ENCODE peak calls at places on chromosomes 5 and 9, in six cellular contexts. E is A673, A is PC-9, P is GM23338, V is BJ, F is GM06990. Y is an unnamed sample.

GRCh38 chr5:144547098-144547499 is 376.4 kb downstream of the KCTD16 start:
- DNase-seq in E (no peak), A (no peak), P (no peak), V (no peak), F (no peak), Y (no peak)

GRCh38 chr5:61659221-61659696 is 327.2 kb downstream of the ZSWIM6 start:
- DNase-seq in E (no peak), A (no peak), P (peak; percentile 89), V (no peak), F (no peak), Y (no peak)

GRCh38 chr5:157566902-157567489 is 8.6 kb downstream of the ADAM19 start:
- DNase-seq in E (no peak), A (no peak), P (no peak), V (no peak), F (no peak), Y (no peak)

GRCh38 chr9:98523231-98523901 is 185.4 kb downstream of the GABBR2 start:
- DNase-seq in E (no peak), A (no peak), P (peak; percentile 64), V (no peak), F (no peak), Y (no peak)

GRCh38 chr5:33074548-33074947 is 363.4 kb downstream of the NPR3 start:
- DNase-seq in E (no peak), A (no peak), P (no peak), V (no peak), F (no peak), Y (no peak)

GRCh38 chr9:98391884-98392283 is 136.4 kb upstream of the TBC1D2 start:
- DNase-seq in E (no peak), A (no peak), P (no peak), V (no peak), F (no peak), Y (no peak)

GRCh38 chr9:16010221-16010620 is 457.4 kb downstream of the CCDC171 start:
- DNase-seq in E (no peak), A (no peak), P (no peak), V (no peak), F (no peak), Y (no peak)

GRCh38 chr5:97141539-97141938 is 872 bp downstream of the LIX1 start:
- DNase-seq in E (no peak), A (no peak), P (no peak), V (no peak), F (no peak), Y (no peak)

GRCh38 chr5:115374057-115374775 is 77.8 kb upstream of the CCDC112 start:
- DNase-seq in E (no peak), A (no peak), P (no peak), V (no peak), F (no peak), Y (no peak)

GRCh38 chr5:150279618-150280017 is 10.0 kb downstream of the CAMK2A start:
- DNase-seq in E (no peak), A (no peak), P (no peak), V (no peak), F (no peak), Y (no peak)

GRCh38 chr9:81868145-81868544 is 60.1 kb upstream of the SPATA31D4 start:
- DNase-seq in E (no peak), A (no peak), P (no peak), V (no peak), F (no peak), Y (no peak)

GRCh38 chr5:169089343-169089742 is 211.6 kb downstream of the SLIT3 start:
- DNase-seq in E (no peak), A (no peak), P (peak; percentile 49), V (no peak), F (no peak), Y (no peak)

GRCh38 chr9:115117999-115118470 is at the start of gene TNC:
- DNase-seq in E (peak; percentile 96), A (no peak), P (peak; percentile 81), V (no peak), F (no peak), Y (no peak)

GRCh38 chr9:91899611-91900010 is 50.4 kb downstream of the ROR2 start:
- DNase-seq in E (no peak), A (no peak), P (no peak), V (no peak), F (no peak), Y (no peak)

GRCh38 chr5:180873628-180874520 is 12.8 kb upstream of the ZFP62 start:
- DNase-seq in E (no peak), A (peak; percentile 45), P (no peak), V (no peak), F (peak; percentile 56), Y (no peak)

GRCh38 chr5:135964670-135965320 is 10.0 kb upstream of the LECT2 start:
- DNase-seq in E (no peak), A (no peak), P (no peak), V (no peak), F (no peak), Y (no peak)

GRCh38 chr5:151155777-151156731 is 1.5 kb downstream of the ANXA6 start:
- DNase-seq in E (peak; percentile 34), A (no peak), P (no peak), V (no peak), F (peak; percentile 40), Y (no peak)

GRCh38 chr9:84851935-84852585 is 182.5 kb downstream of the NTRK2 start:
- DNase-seq in E (peak; percentile 3), A (peak; percentile 36), P (peak; percentile 71), V (peak; percentile 39), F (no peak), Y (peak; percentile 89)

GRCh38 chr5:171945066-171945465 is 61.4 kb downstream of the FBXW11 start:
- DNase-seq in E (no peak), A (peak; percentile 37), P (no peak), V (no peak), F (no peak), Y (no peak)

GRCh38 chr5:78899922-78900362 is 85.2 kb downstream of the ARSB start:
- DNase-seq in E (peak; percentile 76), A (peak; percentile 53), P (peak; percentile 91), V (no peak), F (no peak), Y (no peak)

GRCh38 chr9:71774917-71775316 is 6.6 kb upstream of the CEMIP2 start:
- DNase-seq in E (no peak), A (no peak), P (no peak), V (no peak), F (no peak), Y (no peak)

GRCh38 chr5:155471027-155471426 is 457.5 kb downstream of the KIF4B start:
- DNase-seq in E (no peak), A (no peak), P (peak; percentile 4), V (no peak), F (no peak), Y (no peak)

GRCh38 chr9:12272471-12273072 is 420.6 kb upstream of the TYRP1 start:
- DNase-seq in E (peak; percentile 1), A (no peak), P (no peak), V (no peak), F (no peak), Y (no peak)

GRCh38 chr9:108620767-108621166 is 235.0 kb downstream of the ACTL7B start:
- DNase-seq in E (no peak), A (no peak), P (no peak), V (no peak), F (no peak), Y (no peak)

GRCh38 chr5:178077751-178078150 is 35.6 kb upstream of the N4BP3 start:
- DNase-seq in E (no peak), A (no peak), P (peak; percentile 62), V (no peak), F (no peak), Y (no peak)

GRCh38 chr9:31304576-31304975 is 1079.9 kb upstream of the ACO1 start:
- DNase-seq in E (peak; percentile 35), A (peak; percentile 88), P (no peak), V (peak; percentile 26), F (no peak), Y (peak; percentile 61)

GRCh38 chr9:18138676-18139075 is 335.3 kb upstream of the ADAMTSL1 start:
- DNase-seq in E (no peak), A (no peak), P (no peak), V (no peak), F (no peak), Y (no peak)

GRCh38 chr5:107248065-107248695 is 422.6 kb downstream of the EFNA5 start:
- DNase-seq in E (peak; percentile 80), A (peak; percentile 40), P (peak; percentile 81), V (no peak), F (no peak), Y (no peak)

GRCh38 chr9:118281787-118282186 is 577.6 kb downstream of the TLR4 start:
- DNase-seq in E (no peak), A (no peak), P (no peak), V (no peak), F (no peak), Y (no peak)

GRCh38 chr9:82148849-82149544 is 160.4 kb downstream of the SPATA31D1 start:
- DNase-seq in E (no peak), A (no peak), P (no peak), V (peak; percentile 82), F (no peak), Y (no peak)

GRCh38 chr5:149099920-149100319 is 37.1 kb upstream of the SH3TC2 start:
- DNase-seq in E (no peak), A (no peak), P (no peak), V (no peak), F (no peak), Y (no peak)
- H3K4me3 ChIP-seq in E (no peak overlapping the region), A (no peak overlapping the region), P (no peak overlapping the region), V (no peak overlapping the region), F (no peak overlapping the region), Y (no peak overlapping the region)

DNA sequence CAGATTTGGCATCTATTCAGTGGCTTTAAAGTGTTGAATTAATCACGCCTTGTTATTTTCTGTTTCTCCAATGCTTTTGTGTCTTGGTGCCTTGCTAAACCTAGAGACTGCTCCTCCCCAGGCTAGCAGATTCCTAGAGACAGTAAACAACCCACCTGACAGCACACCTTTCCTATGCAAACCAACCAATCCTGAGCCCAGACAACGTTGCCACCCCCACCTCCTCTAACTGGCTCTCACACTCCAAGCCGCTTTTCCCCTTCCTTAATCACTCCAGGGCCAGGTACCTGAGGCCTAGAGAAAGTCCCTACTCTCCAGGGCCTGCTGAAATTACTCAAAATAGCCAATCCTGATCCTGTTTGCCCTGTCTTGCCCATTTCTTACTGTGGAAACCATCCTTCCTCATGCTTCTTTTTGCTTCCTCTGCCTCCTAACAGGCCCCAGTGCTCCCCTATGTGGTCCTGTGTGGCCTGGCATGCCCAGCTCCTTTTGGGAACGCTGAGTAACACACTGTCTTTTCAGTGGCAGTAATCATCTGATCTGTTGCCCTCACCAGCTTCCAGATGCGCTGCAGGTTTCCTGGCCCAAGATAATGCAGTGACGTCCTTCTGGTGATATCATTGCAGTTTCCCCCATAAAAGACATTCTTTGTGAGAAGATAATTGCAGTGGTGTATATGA is 53.4 kb downstream of the GAS1 start:
- DNase-seq in E (no peak), A (no peak), P (peak; percentile 73), V (no peak), F (no peak), Y (no peak)
- TF ChIP-seq CTCF in E (peak; percentile 19), A (no peak), P (peak; percentile 51), V (peak; percentile 4), F (no peak), Y (no peak)

GRCh38 chr9:4148215-4148561 is 151.7 kb downstream of the GLIS3 start:
- DNase-seq in E (no peak), A (no peak), P (no peak), V (no peak), F (no peak), Y (no peak)
- H3K27me3 ChIP-seq in E (peaks cover 69% of the 10 kb centered on the region), A (no peaks in the 10 kb centered on the region), P (no peaks in the 10 kb centered on the region), V (no peaks in the 10 kb centered on the region), F (no peaks in the 10 kb centered on the region), Y (no peaks in the 10 kb centered on the region)

DNA sequence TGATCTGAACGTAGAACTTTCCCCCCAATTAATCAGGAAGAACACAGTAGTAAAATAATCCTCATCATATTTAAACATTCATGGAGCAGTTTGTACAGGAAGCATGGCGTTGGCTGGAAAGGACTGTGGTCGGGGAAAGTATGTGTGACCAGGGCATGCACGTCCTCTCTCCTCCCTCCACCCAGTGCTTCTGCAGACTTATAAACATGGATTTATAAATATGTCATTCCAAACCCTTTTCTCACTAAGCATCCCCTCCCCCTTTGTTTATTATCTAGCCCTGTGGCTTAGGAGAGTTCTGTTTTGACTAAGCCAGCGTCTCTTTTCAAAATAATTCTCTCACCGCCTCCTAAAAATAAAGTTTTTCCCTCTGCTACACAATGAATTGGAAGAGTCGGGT is 70.4 kb upstream of the DAP start:
- DNase-seq in E (no peak), A (no peak), P (no peak), V (peak; percentile 95), F (no peak), Y (no peak)
- H3K4me3 ChIP-seq in E (no peak overlapping the region), A (no peak overlapping the region), P (no peak overlapping the region), V (no peak overlapping the region), F (no peak overlapping the region), Y (no peak overlapping the region)